ENCODE peak calls at places on chromosomes 6 and 20, in five cellular contexts. E, N, O, S and V are unnamed samples.
A peak's percentile ranks its signal among the peaks of the same experiment; 100 is the strongest.

GRCh38 chr6:4987427-4987826 is 16.4 kb downstream of the RPP40 start:
- DNase-seq in N (no peak), S (no peak), O (no peak), E (no peak), V (no peak)

GRCh38 chr20:35467339-35468224 is 12.2 kb downstream of the CEP250 start:
- DNase-seq in O (peak; percentile 20), N (no peak), E (no peak), S (peak; percentile 59), V (no peak)

GRCh38 chr6:53524455-53524815 is 20.5 kb downstream of the GCLC start:
- DNase-seq in S (peak; percentile 51), N (no peak), O (no peak), E (no peak), V (no peak)

GRCh38 chr6:82176616-82177015 is 70.9 kb downstream of the IBTK start:
- DNase-seq in O (no peak), S (peak; percentile 27), N (no peak), E (no peak), V (no peak)

GRCh38 chr6:101011165-101011564 is 130.0 kb upstream of the ASCC3 start:
- DNase-seq in E (no peak), S (no peak), O (peak; percentile 63), N (no peak), V (no peak)

GRCh38 chr6:41371461-41371991 is 36.1 kb downstream of the NCR2 start:
- DNase-seq in E (peak; percentile 42), S (peak; percentile 49), O (peak; percentile 63), N (peak; percentile 43), V (peak; percentile 5)

GRCh38 chr6:169978615-169979161 is 227.3 kb downstream of the ERMARD start:
- DNase-seq in N (peak; percentile 3), E (peak; percentile 23), O (no peak), S (no peak), V (peak; percentile 67)

GRCh38 chr6:91697010-91697694 is 1110.3 kb upstream of the MAP3K7 start:
- DNase-seq in O (no peak), S (no peak), N (no peak), E (no peak), V (no peak)

GRCh38 chr6:121437861-121438651 is 2.6 kb downstream of the GJA1 start:
- DNase-seq in O (peak; percentile 8), S (peak; percentile 60), N (peak; percentile 49), E (no peak), V (no peak)

GRCh38 chr6:71588490-71588889 is 297.9 kb upstream of the RIMS1 start:
- DNase-seq in E (no peak), N (no peak), S (no peak), O (no peak), V (no peak)

GRCh38 chr20:30376767-30377658 is 880.5 kb upstream of the DEFB115 start:
- DNase-seq in E (peak; percentile 78), N (peak; percentile 87), O (peak; percentile 91), S (peak; percentile 71), V (peak; percentile 83)

GRCh38 chr20:19699132-19699971 is 58.7 kb upstream of the RIN2 start:
- DNase-seq in S (peak; percentile 75), E (no peak), N (no peak), O (no peak), V (peak; percentile 13)

GRCh38 chr6:117530467-117531242 is 48.2 kb downstream of the DCBLD1 start:
- DNase-seq in O (no peak), N (no peak), S (no peak), E (no peak), V (no peak)

GRCh38 chr6:125232466-125232865 is 69.3 kb downstream of the HDDC2 start:
- DNase-seq in O (no peak), S (no peak), E (no peak), N (no peak), V (no peak)

GRCh38 chr6:137427670-137428290 is 66.4 kb downstream of the OLIG3 start:
- DNase-seq in O (no peak), N (no peak), E (no peak), S (no peak), V (no peak)

DNA sequence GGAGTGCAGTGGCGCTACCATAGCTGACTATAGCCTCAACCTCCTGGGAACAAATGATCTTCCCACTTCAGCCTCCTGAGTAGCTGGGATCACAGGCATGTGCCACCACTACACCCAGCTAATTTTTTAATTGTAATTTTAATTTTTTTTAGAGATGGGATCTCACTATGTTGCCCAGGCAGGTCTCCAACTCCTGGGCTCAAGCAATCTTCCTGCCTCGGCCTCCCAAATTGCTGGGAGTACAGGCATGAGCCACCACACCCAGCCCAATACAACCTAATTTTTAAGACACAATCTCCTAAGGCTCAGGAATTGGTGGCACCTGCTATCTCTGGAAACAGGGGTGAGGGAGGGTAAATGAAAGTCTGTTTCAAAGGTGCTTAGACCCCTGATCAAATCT is 5.8 kb downstream of the ZBTB24 start:
- DNase-seq in O (no peak), S (no peak), E (no peak), N (no peak), V (no peak)
- H3K4me3 ChIP-seq in O (no peak overlapping the region), S (no peak overlapping the region), E (no peak overlapping the region), N (no peak overlapping the region), V (no peak overlapping the region)

GRCh38 chr6:28587746-28588075 is 62.0 kb downstream of the GPX5 start:
- DNase-seq in N (no peak), E (no peak), S (no peak), O (no peak), V (no peak)
- H3K4me3 ChIP-seq in N (peak overlapping the region; percentile 40), E (peak overlapping the region; percentile 60), S (peak overlapping the region; percentile 68), O (no peak overlapping the region), V (peak overlapping the region; percentile 60)

GRCh38 chr6:56841372-56841749 is 113.5 kb upstream of the BEND6 start:
- DNase-seq in O (no peak), N (no peak), S (no peak), E (no peak), V (no peak)

GRCh38 chr6:56838965-56839364 is 115.9 kb upstream of the BEND6 start:
- DNase-seq in E (no peak), S (no peak), O (no peak), N (no peak), V (no peak)

GRCh38 chr6:56841751-56842150 is 113.2 kb upstream of the BEND6 start:
- DNase-seq in S (no peak), E (no peak), O (no peak), N (no peak), V (no peak)

GRCh38 chr6:56839533-56840183 is 115.2 kb upstream of the BEND6 start:
- DNase-seq in O (no peak), S (no peak), N (no peak), E (no peak), V (no peak)

DNA sequence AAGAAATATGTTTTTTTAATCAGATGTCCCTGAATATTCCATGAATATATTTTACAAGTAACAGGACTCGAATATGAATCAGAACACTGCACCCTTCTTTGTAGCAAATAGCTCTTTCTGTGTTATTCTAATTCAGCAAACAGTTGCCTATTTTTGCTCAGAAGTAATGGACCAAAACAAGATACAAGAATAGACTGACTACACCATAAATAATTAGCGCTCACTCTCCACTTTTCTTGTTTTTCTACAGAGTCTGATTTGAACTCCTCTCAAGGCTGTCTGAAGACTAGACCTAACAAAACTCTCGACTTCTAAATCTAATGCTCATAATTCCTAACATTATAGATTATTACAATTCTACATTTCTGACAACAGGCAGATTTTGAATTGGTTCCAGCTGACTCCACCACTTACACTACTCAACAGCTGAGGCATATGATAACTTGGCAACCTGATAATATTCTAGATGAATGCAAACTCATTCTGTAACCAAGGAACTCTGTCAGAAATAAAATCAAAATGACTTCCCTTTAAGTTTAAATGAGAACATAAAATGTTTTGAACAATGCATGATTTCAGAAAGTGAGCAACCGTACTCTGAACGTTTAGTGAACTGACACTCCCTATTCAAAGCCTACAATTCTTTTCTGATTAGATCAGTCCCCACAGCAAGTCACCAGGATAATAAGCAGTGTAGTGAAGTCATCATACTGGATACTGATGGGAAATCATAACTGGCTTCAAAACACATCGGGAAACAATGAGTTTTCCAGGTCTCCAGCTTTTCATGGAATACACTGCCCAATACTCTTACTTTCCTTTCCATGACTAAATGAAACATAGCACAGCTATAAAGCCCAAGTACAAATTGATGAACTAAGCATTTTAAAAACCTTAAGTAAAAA is 114.2 kb upstream of the BEND6 start:
- DNase-seq in E (no peak), S (peak; percentile 80), N (no peak), O (no peak), V (no peak)
- H3K4me3 ChIP-seq in E (peak overlapping the region; percentile 81), S (peak overlapping the region; percentile 71), N (no peak overlapping the region), O (no peak overlapping the region), V (peak overlapping the region; percentile 69)

GRCh38 chr20:34215711-34216381 is 25.4 kb upstream of the ASIP start:
- DNase-seq in O (peak; percentile 80), E (peak; percentile 94), N (peak; percentile 95), S (peak; percentile 59), V (peak; percentile 89)
- H3K4me3 ChIP-seq in O (no peak overlapping the region), E (peak overlapping the region; percentile 56), N (no peak overlapping the region), S (peak overlapping the region; percentile 50), V (peak overlapping the region; percentile 49)

GRCh38 chr6:16505711-16506362 is 255.4 kb downstream of the ATXN1 start:
- DNase-seq in E (no peak), S (peak; percentile 72), N (no peak), O (no peak), V (peak; percentile 69)
- H3K4me3 ChIP-seq in E (no peak overlapping the region), S (no peak overlapping the region), N (no peak overlapping the region), O (no peak overlapping the region), V (no peak overlapping the region)

GRCh38 chr6:43273707-43274106 is 24.4 kb upstream of the SLC22A7 start:
- DNase-seq in N (no peak), E (no peak), O (no peak), S (no peak), V (no peak)

GRCh38 chr6:43274127-43274915 is 23.7 kb upstream of the SLC22A7 start:
- DNase-seq in S (no peak), N (no peak), E (no peak), O (no peak), V (no peak)

GRCh38 chr6:43276180-43277082 is 21.6 kb upstream of the SLC22A7 start:
- DNase-seq in E (no peak), N (no peak), O (peak; percentile 94), S (no peak), V (no peak)

GRCh38 chr6:43275782-43276179 is 22.3 kb upstream of the SLC22A7 start:
- DNase-seq in S (no peak), E (no peak), O (no peak), N (no peak), V (no peak)

DNA sequence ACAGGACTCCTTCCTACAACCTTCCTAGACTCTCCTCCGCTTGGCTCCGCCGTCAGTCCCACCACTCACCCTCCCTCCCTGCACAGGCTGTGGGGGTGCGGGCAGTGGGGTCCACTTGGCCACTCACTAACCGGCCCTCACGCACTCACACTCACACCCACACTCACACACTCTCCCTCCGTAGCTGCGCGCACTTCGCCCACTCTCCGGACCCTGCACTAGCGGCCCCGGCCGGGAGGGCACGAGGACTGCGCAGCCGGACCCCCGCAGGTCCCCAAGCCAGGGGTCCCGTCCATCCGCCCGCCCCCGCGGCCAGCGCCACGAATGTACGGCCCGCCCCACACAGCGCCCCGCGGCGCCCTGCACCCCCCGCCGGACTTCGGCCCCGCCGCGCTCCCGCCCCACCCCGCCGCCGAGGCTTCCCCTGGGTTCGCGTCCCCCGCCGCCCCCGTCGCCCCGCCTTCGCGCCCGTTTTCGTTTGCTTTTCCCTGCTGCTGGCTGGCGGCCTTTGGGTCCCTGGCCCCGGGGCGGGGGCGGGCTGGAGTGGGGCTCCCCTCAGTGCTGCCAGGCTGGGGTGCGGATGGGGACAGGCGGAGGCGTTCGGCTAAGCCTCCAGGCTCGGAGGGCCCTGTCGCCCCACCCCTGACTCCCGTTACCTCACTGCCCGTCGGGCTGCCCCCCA is 23.0 kb upstream of the SLC22A7 start:
- DNase-seq in O (peak; percentile 85), N (peak; percentile 63), E (no peak), S (no peak), V (no peak)
- H3K4me3 ChIP-seq in O (no peak overlapping the region), N (no peak overlapping the region), E (peak overlapping the region; percentile 55), S (peak overlapping the region; percentile 17), V (no peak overlapping the region)